ENCODE peak calls at places on chromosomes 5 and 9, in ten cellular contexts. U is IMR-90; Z is activated effector memory CD4-positive, alpha-beta T cell treated with Interleukin-2 at 50 U/mL for 16 hours; A is stimulated activated CD4-positive, alpha-beta T cell treated with anti-CD3 and anti-CD28 coated beads, Interleukin-15, amount 100 ng/mL, for 1 hour; O is activated CD4-positive, CD25-positive, alpha-beta regulatory T cell; Q is fibroblast of lung; S is Panc1; R is T-helper 1 cell; I is ACHN; C is effector memory CD8-positive, alpha-beta T cell. P is an unnamed sample.

GRCh38 chr9:133569891-133570651 is 35.6 kb downstream of the ADAMTSL2 start:
- DNase-seq in C (no peak), Q (no peak), U (no peak), O (no peak), A (no peak), I (no peak), R (no peak), Z (no peak), S (no peak), P (no peak)

GRCh38 chr5:172455511-172456061 is 1.3 kb upstream of the SH3PXD2B start:
- DNase-seq in O (no peak), C (no peak), S (no peak), R (no peak), U (peak; percentile 70), I (peak; percentile 25), Q (peak; percentile 78), A (no peak), Z (no peak), P (peak; percentile 65)

GRCh38 chr5:124720589-124720988 is 25.9 kb downstream of the ZNF608 start:
- DNase-seq in Q (no peak), I (no peak), C (no peak), O (no peak), A (no peak), S (no peak), R (no peak), Z (no peak), U (no peak), P (no peak)

GRCh38 chr5:150301170-150301505 is 1.6 kb downstream of the ARSI start:
- DNase-seq in Z (no peak), S (no peak), I (no peak), R (no peak), A (no peak), U (peak; percentile 46), Q (peak; percentile 47), O (no peak), C (no peak), P (peak; percentile 35)

GRCh38 chr5:24823625-24824024 is 178.8 kb upstream of the CDH10 start:
- DNase-seq in S (no peak), U (no peak), Z (no peak), R (no peak), A (no peak), I (no peak), C (no peak), Q (no peak), O (no peak), P (no peak)

GRCh38 chr5:173764321-173765029 is 123.7 kb upstream of the CPEB4 start:
- DNase-seq in U (peak; percentile 96), C (no peak), Z (no peak), S (peak; percentile 88), O (no peak), R (no peak), Q (peak; percentile 96), A (no peak), I (peak; percentile 91), P (peak; percentile 94)

GRCh38 chr5:93924628-93925027 is 183.2 kb upstream of the POU5F2 start:
- DNase-seq in R (no peak), A (no peak), U (peak; percentile 8), S (no peak), Z (no peak), O (no peak), Q (peak; percentile 57), I (no peak), C (no peak), P (no peak)

GRCh38 chr5:39943811-39944210 is 519.0 kb upstream of the DAB2 start:
- DNase-seq in O (no peak), Q (no peak), U (peak; percentile 5), I (no peak), R (no peak), S (no peak), C (no peak), A (no peak), Z (no peak), P (no peak)

GRCh38 chr5:154287136-154287535 is 96.6 kb downstream of the GALNT10 start:
- DNase-seq in U (peak; percentile 87), C (no peak), R (no peak), O (no peak), Q (peak; percentile 97), A (no peak), Z (no peak), S (no peak), I (peak; percentile 85), P (peak; percentile 61)

GRCh38 chr9:125066839-125067619 is 76.3 kb downstream of the SCAI start:
- DNase-seq in O (no peak), C (no peak), U (peak; percentile 47), A (no peak), Q (peak; percentile 29), S (no peak), Z (no peak), I (no peak), R (no peak), P (peak; percentile 10)

GRCh38 chr5:176724472-176724871 is 77.2 kb downstream of the TSPAN17 start:
- DNase-seq in Q (no peak), R (no peak), A (no peak), O (no peak), C (no peak), U (no peak), S (no peak), Z (no peak), I (no peak), P (no peak)

GRCh38 chr5:9348296-9348996 is 197.4 kb downstream of the SEMA5A start:
- DNase-seq in Z (no peak), U (peak; percentile 50), C (no peak), Q (peak; percentile 94), A (no peak), S (no peak), O (no peak), I (no peak), R (no peak), P (peak; percentile 48)

GRCh38 chr5:163821142-163821541 is 315.7 kb downstream of the MAT2B start:
- DNase-seq in U (no peak), C (no peak), Q (no peak), O (no peak), R (no peak), Z (no peak), I (no peak), S (no peak), A (no peak), P (no peak)

GRCh38 chr9:35749515-35750255 is 598 bp downstream of the RGP1 start:
- DNase-seq in I (no peak), O (no peak), Z (peak; percentile 41), S (no peak), R (peak; percentile 38), U (no peak), Q (no peak), C (peak; percentile 33), A (no peak), P (no peak)

GRCh38 chr5:180142824-180143610 is 66.0 kb downstream of the RASGEF1C start:
- DNase-seq in O (no peak), S (no peak), C (no peak), I (no peak), A (no peak), Z (no peak), R (no peak), Q (no peak), U (no peak), P (no peak)

GRCh38 chr5:127754727-127755126 is 51.5 kb downstream of the CCDC192 start:
- DNase-seq in Z (no peak), O (no peak), A (no peak), C (no peak), S (no peak), U (no peak), I (no peak), Q (no peak), R (no peak), P (no peak)

GRCh38 chr5:34487202-34487879 is 168.8 kb upstream of the RAI14 start:
- DNase-seq in R (no peak), U (peak; percentile 97), I (no peak), C (no peak), O (no peak), Z (no peak), A (no peak), S (peak; percentile 52), Q (peak; percentile 97), P (peak; percentile 86)

GRCh38 chr9:68608763-68609162 is 68.1 kb upstream of the TMEM252 start:
- DNase-seq in C (no peak), I (no peak), Q (no peak), S (no peak), A (no peak), R (no peak), U (no peak), O (no peak), Z (no peak), P (no peak)

GRCh38 chr5:117776977-117777376 is 1202.4 kb upstream of the SEMA6A start:
- DNase-seq in C (no peak), Q (no peak), S (no peak), R (no peak), Z (no peak), O (no peak), I (no peak), A (no peak), U (no peak), P (no peak)

GRCh38 chr9:4923580-4924544 is 61.2 kb upstream of the JAK2 start:
- DNase-seq in U (peak; percentile 44), I (peak; percentile 38), R (no peak), Z (no peak), S (no peak), O (no peak), C (peak; percentile 5), Q (peak; percentile 19), A (no peak), P (peak; percentile 17)

GRCh38 chr9:119441338-119441737 is 72.1 kb upstream of the BRINP1 start:
- DNase-seq in R (no peak), A (no peak), O (no peak), C (no peak), I (no peak), S (no peak), U (no peak), Z (no peak), Q (no peak), P (no peak)

GRCh38 chr5:69202497-69202896 is 13.1 kb downstream of the CENPH start:
- DNase-seq in I (no peak), U (peak; percentile 43), Q (peak; percentile 21), R (no peak), Z (no peak), A (no peak), S (no peak), O (no peak), C (no peak), P (no peak)

GRCh38 chr9:122394265-122395242 is 23.7 kb downstream of the PTGS1 start:
- DNase-seq in S (no peak), Z (no peak), A (no peak), U (peak; percentile 95), R (no peak), Q (peak; percentile 88), O (no peak), C (no peak), I (peak; percentile 25), P (peak; percentile 80)

GRCh38 chr9:101736723-101737122 is 1.7 kb downstream of the GRIN3A start:
- DNase-seq in S (no peak), C (no peak), U (no peak), Q (no peak), O (no peak), I (no peak), R (no peak), A (no peak), Z (no peak), P (no peak)

GRCh38 chr5:177609076-177610059 is 9.4 kb downstream of the B4GALT7 start:
- DNase-seq in U (no peak), A (no peak), S (no peak), Q (no peak), O (no peak), Z (no peak), I (no peak), R (no peak), C (no peak), P (no peak)

P was measured in AG08396.